ENCODE peak calls at places on chromosomes 6 and 20, in six cellular contexts. One of them, this sample, is unnamed.

GRCh38 chr20:3686867-3687321 is 5.1 kb upstream of the ADAM33 start:
- DNase-seq in lower lobe of right lung: no peak
- DNase-seq in Panc1: no peak
- DNase-seq in kidney: peak
- DNase-seq in right cardiac atrium: peak
- DNase-seq in psoas muscle: peak
- DNase-seq in this sample: no peak

GRCh38 chr6:108432792-108433191 is 127.9 kb upstream of the FOXO3 start:
- DNase-seq in lower lobe of right lung: no peak
- DNase-seq in Panc1: no peak
- DNase-seq in kidney: no peak
- DNase-seq in right cardiac atrium: no peak
- DNase-seq in psoas muscle: no peak
- DNase-seq in this sample: no peak

GRCh38 chr6:45927421-45928234 is 88.0 kb downstream of the CLIC5 start:
- DNase-seq in lower lobe of right lung: no peak
- DNase-seq in Panc1: no peak
- DNase-seq in kidney: no peak
- DNase-seq in right cardiac atrium: no peak
- DNase-seq in psoas muscle: no peak
- DNase-seq in this sample: no peak

GRCh38 chr20:63520939-63521601 is 505 bp downstream of the PPDPF start:
- DNase-seq in lower lobe of right lung: peak
- DNase-seq in Panc1: no peak
- DNase-seq in kidney: peak
- DNase-seq in right cardiac atrium: peak
- DNase-seq in psoas muscle: peak
- DNase-seq in this sample: peak

GRCh38 chr20:38231786-38232130 is 28.8 kb downstream of the KIAA1755 start:
- DNase-seq in lower lobe of right lung: no peak
- DNase-seq in Panc1: no peak
- DNase-seq in kidney: no peak
- DNase-seq in right cardiac atrium: peak
- DNase-seq in psoas muscle: peak
- DNase-seq in this sample: no peak

GRCh38 chr6:152329640-152330202 is 307.4 kb downstream of the SYNE1 start:
- DNase-seq in lower lobe of right lung: no peak
- DNase-seq in Panc1: no peak
- DNase-seq in kidney: no peak
- DNase-seq in right cardiac atrium: no peak
- DNase-seq in psoas muscle: no peak
- DNase-seq in this sample: no peak

GRCh38 chr6:147950623-147950987 is 392.0 kb upstream of the SASH1 start:
- DNase-seq in lower lobe of right lung: no peak
- DNase-seq in Panc1: no peak
- DNase-seq in kidney: no peak
- DNase-seq in right cardiac atrium: peak
- DNase-seq in psoas muscle: no peak
- DNase-seq in this sample: no peak

GRCh38 chr6:28224131-28225055 is 682 bp upstream of the ZSCAN9 start:
- DNase-seq in lower lobe of right lung: no peak
- DNase-seq in Panc1: no peak
- DNase-seq in kidney: no peak
- DNase-seq in right cardiac atrium: no peak
- DNase-seq in psoas muscle: no peak
- DNase-seq in this sample: no peak

GRCh38 chr20:52054123-52054522 is 137.5 kb downstream of the ZFP64 start:
- DNase-seq in lower lobe of right lung: no peak
- DNase-seq in Panc1: no peak
- DNase-seq in kidney: no peak
- DNase-seq in right cardiac atrium: no peak
- DNase-seq in psoas muscle: no peak
- DNase-seq in this sample: peak

GRCh38 chr6:109513571-109514071 is 30.6 kb upstream of the ZBTB24 start:
- DNase-seq in lower lobe of right lung: no peak
- DNase-seq in Panc1: no peak
- DNase-seq in kidney: no peak
- DNase-seq in right cardiac atrium: no peak
- DNase-seq in psoas muscle: no peak
- DNase-seq in this sample: no peak

GRCh38 chr6:10465633-10466499 is 51.0 kb upstream of the TFAP2A start:
- DNase-seq in lower lobe of right lung: no peak
- DNase-seq in Panc1: no peak
- DNase-seq in kidney: no peak
- DNase-seq in right cardiac atrium: peak
- DNase-seq in psoas muscle: no peak
- DNase-seq in this sample: peak

GRCh38 chr6:38283734-38284362 is 355.9 kb downstream of the BTBD9 start:
- DNase-seq in lower lobe of right lung: no peak
- DNase-seq in Panc1: peak
- DNase-seq in kidney: no peak
- DNase-seq in right cardiac atrium: no peak
- DNase-seq in psoas muscle: no peak
- DNase-seq in this sample: no peak

DNA sequence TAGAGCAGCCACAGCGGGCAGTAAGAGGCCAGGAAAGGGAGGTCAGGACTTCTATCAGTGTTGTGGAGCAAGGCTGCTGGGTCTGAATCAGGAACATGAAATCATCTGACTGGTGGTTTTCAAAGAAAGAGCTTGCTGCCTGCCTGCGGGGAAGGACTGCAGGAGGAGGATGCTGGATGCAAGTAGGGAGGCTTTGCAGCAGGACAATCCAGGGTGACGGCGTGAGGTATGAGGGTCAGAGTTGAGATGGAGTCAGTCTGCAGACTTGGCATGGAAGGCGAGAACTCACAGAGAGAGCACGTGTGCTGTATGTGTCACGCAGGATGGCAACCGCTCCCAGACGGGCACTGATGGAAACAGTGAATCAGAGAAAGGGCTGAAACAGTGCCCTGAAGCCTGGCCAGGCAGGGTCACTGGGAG is 59.2 kb upstream of the CD93 start:
- DNase-seq in lower lobe of right lung: no peak
- DNase-seq in Panc1: no peak
- DNase-seq in kidney: peak
- DNase-seq in right cardiac atrium: no peak
- DNase-seq in psoas muscle: peak
- DNase-seq in this sample: no peak
- H3K27ac ChIP-seq in lower lobe of right lung: peak
- H3K27ac ChIP-seq in Panc1: no peak
- H3K27ac ChIP-seq in kidney: no peak
- H3K27ac ChIP-seq in right cardiac atrium: no peak
- H3K27ac ChIP-seq in psoas muscle: peak
- H3K27ac ChIP-seq in this sample: no peak

DNA sequence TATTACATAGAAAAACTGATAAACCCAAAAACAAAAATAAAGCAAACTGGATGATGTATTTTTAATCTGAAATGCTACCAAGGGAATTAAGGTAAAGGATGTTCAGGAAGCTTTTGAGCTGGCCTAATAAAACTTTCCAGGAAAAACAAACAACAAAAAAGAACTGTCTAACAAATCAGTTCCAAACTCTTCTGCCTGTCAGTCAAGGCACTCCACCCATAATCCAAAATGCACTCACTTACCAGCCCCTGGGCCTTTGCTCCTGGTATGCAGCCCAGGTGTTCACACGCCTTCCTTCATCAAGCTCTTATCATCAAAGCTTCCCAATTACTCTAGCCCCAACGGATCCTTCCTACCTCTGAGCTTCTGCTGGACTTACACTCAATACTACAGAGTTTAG is 3.7 kb downstream of the EXOC2 start:
- DNase-seq in lower lobe of right lung: no peak
- DNase-seq in Panc1: no peak
- DNase-seq in kidney: no peak
- DNase-seq in right cardiac atrium: no peak
- DNase-seq in psoas muscle: no peak
- DNase-seq in this sample: no peak
- H3K27ac ChIP-seq in lower lobe of right lung: no peak
- H3K27ac ChIP-seq in Panc1: no peak
- H3K27ac ChIP-seq in kidney: no peak
- H3K27ac ChIP-seq in right cardiac atrium: no peak
- H3K27ac ChIP-seq in psoas muscle: no peak
- H3K27ac ChIP-seq in this sample: no peak

DNA sequence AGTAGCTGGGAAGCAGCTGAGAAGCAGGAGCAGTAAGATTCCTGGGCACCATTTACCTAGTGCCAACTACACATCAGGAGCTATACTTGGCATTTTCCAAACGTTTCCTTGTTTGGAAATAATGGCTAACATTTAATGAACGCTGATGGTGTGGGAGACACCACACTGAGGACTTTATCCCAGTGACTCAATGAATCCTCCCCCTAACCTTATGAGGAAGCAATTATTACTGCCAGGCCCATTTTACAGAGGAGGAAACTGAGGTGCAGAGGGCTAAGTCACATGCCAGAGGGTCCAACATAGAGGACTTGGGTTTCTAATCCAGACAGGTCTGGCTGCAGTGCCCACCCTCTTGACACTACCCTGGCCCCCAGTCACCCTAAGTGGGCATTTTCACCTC is 6.1 kb downstream of the PTGIS start:
- DNase-seq in lower lobe of right lung: no peak
- DNase-seq in Panc1: no peak
- DNase-seq in kidney: no peak
- DNase-seq in right cardiac atrium: no peak
- DNase-seq in psoas muscle: no peak
- DNase-seq in this sample: no peak
- H3K27ac ChIP-seq in lower lobe of right lung: peak
- H3K27ac ChIP-seq in Panc1: peak
- H3K27ac ChIP-seq in kidney: peak
- H3K27ac ChIP-seq in right cardiac atrium: peak
- H3K27ac ChIP-seq in psoas muscle: peak
- H3K27ac ChIP-seq in this sample: no peak

GRCh38 chr6:34240329-34241248 is 3.9 kb downstream of the HMGA1 start:
- DNase-seq in lower lobe of right lung: peak
- DNase-seq in Panc1: no peak
- DNase-seq in kidney: peak
- DNase-seq in right cardiac atrium: no peak
- DNase-seq in psoas muscle: no peak
- DNase-seq in this sample: peak
- H3K27ac ChIP-seq in lower lobe of right lung: no peak
- H3K27ac ChIP-seq in Panc1: peak
- H3K27ac ChIP-seq in kidney: no peak
- H3K27ac ChIP-seq in right cardiac atrium: no peak
- H3K27ac ChIP-seq in psoas muscle: no peak
- H3K27ac ChIP-seq in this sample: no peak